ENCODE peak calls at places on chromosomes 5 and 9, in seven cellular contexts. N is SK-N-SH; K is PC-9; E is choroid plexus epithelial cell; D is fibroblast of the aortic adventitia; S is CD8-positive, alpha-beta T cell; Q is retinal pigment epithelial cell. G is an unnamed sample.
A peak's percentile ranks its signal among the peaks of the same experiment; 100 is the strongest.

GRCh38 chr9:85744481-85744880 is 2.7 kb upstream of the AGTPBP1 start:
- DNase-seq in N (no peak), K (no peak), E (no peak), D (no peak), S (no peak), Q (no peak), G (no peak)

GRCh38 chr5:108003178-108003577 is 332.4 kb upstream of the EFNA5 start:
- DNase-seq in N (peak; percentile 12), K (no peak), E (peak; percentile 78), D (peak; percentile 62), S (no peak), Q (no peak), G (peak; percentile 60)

GRCh38 chr5:131974956-131975726 is 29.7 kb upstream of the MEIKIN start:
- DNase-seq in N (no peak), K (no peak), E (no peak), D (no peak), S (peak; percentile 75), Q (no peak), G (no peak)

GRCh38 chr9:15220658-15221310 is 86.2 kb downstream of the TTC39B start:
- DNase-seq in N (no peak), K (no peak), E (no peak), D (peak; percentile 75), S (no peak), Q (no peak), G (no peak)

GRCh38 chr9:77455312-77455927 is 192.7 kb downstream of the GNA14 start:
- DNase-seq in N (no peak), K (no peak), E (no peak), D (no peak), S (peak; percentile 54), Q (no peak), G (no peak)

GRCh38 chr9:109975574-109976327 is 195.8 kb downstream of the PALM2AKAP2 start:
- DNase-seq in N (no peak), K (no peak), E (peak; percentile 26), D (peak; percentile 93), S (no peak), Q (no peak), G (peak; percentile 39)

GRCh38 chr9:92151691-92152393 is 36.6 kb upstream of the SPTLC1 start:
- DNase-seq in N (peak; percentile 74), K (peak; percentile 97), E (peak; percentile 74), D (peak; percentile 56), S (no peak), Q (no peak), G (peak; percentile 95)

GRCh38 chr9:69718218-69718617 is 41.6 kb downstream of the PTAR1 start:
- DNase-seq in N (no peak), K (no peak), E (no peak), D (no peak), S (no peak), Q (no peak), G (no peak)

GRCh38 chr9:2024888-2025781 is 10.0 kb downstream of the SMARCA2 start:
- DNase-seq in N (no peak), K (no peak), E (peak; percentile 32), D (no peak), S (no peak), Q (no peak), G (peak; percentile 15)

GRCh38 chr9:7145361-7146069 is 387.7 kb downstream of the KDM4C start:
- DNase-seq in N (no peak), K (no peak), E (no peak), D (no peak), S (no peak), Q (no peak), G (no peak)

GRCh38 chr5:157602505-157602904 is 26.9 kb upstream of the ADAM19 start:
- DNase-seq in N (no peak), K (no peak), E (no peak), D (peak; percentile 10), S (no peak), Q (no peak), G (peak; percentile 61)

GRCh38 chr9:83108208-83108607 is 45.3 kb upstream of the RASEF start:
- DNase-seq in N (no peak), K (no peak), E (no peak), D (no peak), S (no peak), Q (no peak), G (no peak)

GRCh38 chr9:83106772-83107171 is 43.8 kb upstream of the RASEF start:
- DNase-seq in N (no peak), K (no peak), E (no peak), D (no peak), S (no peak), Q (no peak), G (no peak)

GRCh38 chr9:83116026-83116425 is 53.1 kb upstream of the RASEF start:
- DNase-seq in N (no peak), K (no peak), E (no peak), D (no peak), S (no peak), Q (no peak), G (no peak)

GRCh38 chr9:83106272-83106671 is 43.3 kb upstream of the RASEF start:
- DNase-seq in N (no peak), K (no peak), E (no peak), D (no peak), S (no peak), Q (no peak), G (no peak)

DNA sequence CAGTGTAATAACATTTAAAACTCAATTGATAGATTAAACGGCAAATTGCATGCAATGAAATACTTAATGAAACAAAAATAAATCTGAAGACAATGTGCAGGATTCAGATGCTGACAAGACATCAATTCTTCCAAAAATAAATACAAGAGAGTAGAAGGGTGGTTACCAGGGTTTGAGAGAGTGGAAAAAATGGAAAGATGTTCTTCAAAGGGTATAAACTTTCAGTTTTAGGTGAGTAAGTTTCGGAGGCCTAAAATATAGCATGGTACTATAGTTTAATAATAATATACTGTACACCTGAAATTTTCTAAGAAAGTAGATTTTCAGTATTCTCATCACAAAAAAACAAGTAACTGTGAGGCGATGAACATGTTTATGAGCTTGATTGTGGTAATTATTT is 48.2 kb upstream of the RASEF start:
- DNase-seq in N (no peak), K (no peak), E (no peak), D (no peak), S (no peak), Q (no peak), G (no peak)
- H3K4me3 ChIP-seq in N (no peak overlapping the region), K (no peak overlapping the region), E (no peak overlapping the region), D (no peak overlapping the region), S (no peak overlapping the region), Q (no peak overlapping the region), G (no peak overlapping the region)

DNA sequence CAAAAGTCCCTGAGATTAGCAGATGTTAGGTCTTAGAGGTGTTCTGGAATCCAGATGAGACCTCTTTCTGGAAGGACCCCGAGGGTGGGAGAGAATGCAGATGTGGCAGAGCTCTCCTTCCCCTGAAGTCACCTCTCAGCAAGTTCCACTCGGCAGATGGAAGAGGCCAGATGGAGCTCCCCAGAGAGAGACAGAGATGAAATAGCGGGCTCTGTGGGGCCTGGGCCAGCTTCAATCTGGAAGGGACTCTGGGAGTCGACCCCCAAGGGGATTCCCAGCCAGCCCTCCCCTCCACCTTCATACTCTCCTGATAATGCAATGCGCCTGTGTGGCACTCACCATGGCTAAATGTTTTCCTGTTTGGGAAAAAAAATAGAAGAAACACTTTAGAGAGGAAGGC is 60.2 kb downstream of the WNK2 start:
- DNase-seq in N (no peak), K (no peak), E (no peak), D (no peak), S (no peak), Q (no peak), G (no peak)
- H3K4me3 ChIP-seq in N (no peak overlapping the region), K (no peak overlapping the region), E (no peak overlapping the region), D (no peak overlapping the region), S (no peak overlapping the region), Q (no peak overlapping the region), G (no peak overlapping the region)

GRCh38 chr9:95461448-95462381 is 55.1 kb downstream of the PTCH1 start:
- DNase-seq in N (no peak), K (no peak), E (no peak), D (no peak), S (no peak), Q (no peak), G (no peak)

GRCh38 chr9:95463145-95464060 is 53.4 kb downstream of the PTCH1 start:
- DNase-seq in N (no peak), K (no peak), E (no peak), D (no peak), S (no peak), Q (no peak), G (no peak)

GRCh38 chr9:95460627-95461164 is 56.1 kb downstream of the PTCH1 start:
- DNase-seq in N (peak; percentile 69), K (no peak), E (no peak), D (no peak), S (no peak), Q (no peak), G (no peak)

GRCh38 chr9:95459867-95460626 is 56.7 kb downstream of the PTCH1 start:
- DNase-seq in N (no peak), K (no peak), E (peak; percentile 29), D (no peak), S (no peak), Q (no peak), G (no peak)

GRCh38 chr9:95462419-95463121 is 54.2 kb downstream of the PTCH1 start:
- DNase-seq in N (peak; percentile 90), K (no peak), E (peak; percentile 90), D (peak; percentile 81), S (peak; percentile 80), Q (no peak), G (peak; percentile 79)
- H3K4me3 ChIP-seq in N (no peak overlapping the region), K (no peak overlapping the region), E (peak overlapping the region; percentile 44), D (peak overlapping the region; percentile 49), S (peak overlapping the region; percentile 36), Q (peak overlapping the region; percentile 38), G (peak overlapping the region; percentile 42)

GRCh38 chr5:154813158-154813557 is 37.2 kb downstream of the FAXDC2 start:
- DNase-seq in N (no peak), K (no peak), E (no peak), D (no peak), S (no peak), Q (no peak), G (no peak)

GRCh38 chr5:154813736-154814135 is 36.7 kb downstream of the FAXDC2 start:
- DNase-seq in N (no peak), K (no peak), E (no peak), D (no peak), S (peak; percentile 80), Q (no peak), G (no peak)

GRCh38 chr5:154815684-154816247 is 34.6 kb downstream of the FAXDC2 start:
- DNase-seq in N (no peak), K (no peak), E (no peak), D (no peak), S (no peak), Q (no peak), G (no peak)

GRCh38 chr5:154811239-154811638 is 39.2 kb downstream of the FAXDC2 start:
- DNase-seq in N (no peak), K (no peak), E (no peak), D (no peak), S (no peak), Q (no peak), G (no peak)

DNA sequence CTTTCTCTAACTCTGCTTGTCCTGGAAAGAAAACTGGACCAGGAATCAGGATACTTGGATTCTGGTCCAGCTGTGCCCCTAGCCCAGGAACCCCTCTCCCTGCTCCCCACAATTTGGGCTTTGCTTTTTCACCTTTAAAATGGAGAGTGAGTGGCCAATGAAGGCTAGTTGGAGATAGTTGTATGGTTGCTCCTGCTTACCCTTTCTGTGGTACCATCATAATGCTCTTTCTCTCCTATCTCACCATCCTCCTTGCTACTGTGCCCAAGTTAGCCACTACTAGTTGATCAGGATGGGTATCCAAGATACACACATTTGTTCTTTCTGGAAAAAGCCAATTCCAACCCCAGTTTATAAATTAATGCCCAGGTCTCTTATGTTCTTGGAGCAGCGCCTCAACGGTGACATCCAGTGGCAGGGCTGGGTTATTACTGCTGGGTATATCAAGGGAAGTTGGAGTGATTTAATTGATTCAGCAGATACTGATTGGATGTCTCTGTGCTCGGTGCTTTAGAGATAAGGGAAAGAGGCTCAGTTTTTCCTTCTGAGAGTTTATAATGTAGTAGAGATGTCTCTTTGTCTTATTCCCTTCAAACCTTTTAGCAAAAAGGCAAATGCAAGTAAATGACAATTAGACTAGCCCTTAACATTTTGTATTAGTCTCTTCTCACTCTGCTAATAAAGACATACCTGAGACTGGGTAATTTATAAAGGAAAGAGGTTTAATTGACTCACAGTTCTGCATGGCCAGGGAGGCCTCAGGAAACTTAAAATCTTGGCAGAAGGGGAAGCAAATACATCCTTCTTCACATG is 38.5 kb downstream of the FAXDC2 start:
- DNase-seq in N (peak; percentile 81), K (peak; percentile 60), E (peak; percentile 88), D (peak; percentile 81), S (peak; percentile 71), Q (no peak), G (peak; percentile 81)
- H3K4me3 ChIP-seq in N (peak overlapping the region; percentile 36), K (no peak overlapping the region), E (no peak overlapping the region), D (no peak overlapping the region), S (no peak overlapping the region), Q (no peak overlapping the region), G (no peak overlapping the region)

G was measured in cardiac fibroblast.